ENCODE peak calls at places on chromosomes 7 and 10, in seven cellular contexts. N is activated T-cell treated with anti-CD3 and anti-CD28 coated beads, Interleukin-2, amount 50 U/mL, for 72 hours; I is AG09309; D is iris pigment epithelial cell; Q is HT-29; F is HCT116; K is germinal center. J is an unnamed sample.

GRCh38 chr7:73703985-73704639 is 15.4 kb downstream of the STX1A start:
- DNase-seq in Q (peak), F (no peak), N (peak), D (peak), I (no peak), K (peak), J (peak)

GRCh38 chr7:147308539-147308938 is 1191.9 kb downstream of the CNTNAP2 start:
- DNase-seq in K (no peak), D (no peak), Q (no peak), I (no peak), N (no peak), F (no peak), J (no peak)

GRCh38 chr10:5423774-5424173 is 11.4 kb downstream of the NET1 start:
- DNase-seq in I (no peak), F (no peak), N (no peak), K (no peak), D (no peak), Q (no peak), J (no peak)

GRCh38 chr7:75814407-75814947 is 871 bp upstream of the CCL24 start:
- DNase-seq in D (no peak), K (no peak), Q (no peak), F (no peak), N (no peak), I (no peak), J (no peak)

GRCh38 chr7:88668591-88668990 is 90.9 kb upstream of the ZNF804B start:
- DNase-seq in K (no peak), N (no peak), I (no peak), F (no peak), D (no peak), Q (no peak), J (no peak)

GRCh38 chr10:103833731-103834365 is 21.5 kb downstream of the SH3PXD2A start:
- DNase-seq in N (no peak), K (no peak), Q (peak), D (no peak), F (no peak), I (no peak), J (no peak)

GRCh38 chr7:158110034-158110590 is 477.5 kb downstream of the PTPRN2 start:
- DNase-seq in I (no peak), D (no peak), F (no peak), N (no peak), K (no peak), Q (no peak), J (no peak)

GRCh38 chr7:5629941-5630340 is 151.5 kb downstream of the RNF216 start:
- DNase-seq in D (peak), Q (no peak), K (no peak), F (peak), N (peak), I (no peak), J (no peak)

GRCh38 chr7:130432886-130433285 is 7.9 kb downstream of the CEP41 start:
- DNase-seq in D (peak), N (no peak), K (no peak), I (no peak), F (no peak), Q (no peak), J (no peak)

GRCh38 chr10:67668448-67668847 is 27.5 kb downstream of the CTNNA3 start:
- DNase-seq in Q (no peak), N (no peak), I (no peak), F (no peak), K (no peak), D (peak), J (no peak)

GRCh38 chr10:72095195-72095594 is 6.8 kb upstream of the SPOCK2 start:
- DNase-seq in F (no peak), D (no peak), K (no peak), I (no peak), N (no peak), Q (no peak), J (no peak)

GRCh38 chr10:7547825-7548224 is 118.9 kb downstream of the ITIH5 start:
- DNase-seq in Q (no peak), N (no peak), D (no peak), I (no peak), K (no peak), F (no peak), J (no peak)

GRCh38 chr7:6476596-6477374 is 29.0 kb upstream of the DAGLB start:
- DNase-seq in D (no peak), K (peak), F (no peak), N (no peak), I (no peak), Q (no peak), J (no peak)